ENCODE peak calls at places on chromosomes 2 and 18, in four cellular contexts. E, A, F and J are unnamed samples.

GRCh38 chr2:173457366-173457765 is 102.7 kb downstream of the CDCA7 start:
- DNase-seq in E (peak; percentile 8), A (no peak), F (no peak), J (peak; percentile 28)

GRCh38 chr18:72114801-72115594 is 429.1 kb downstream of the CBLN2 start:
- DNase-seq in E (no peak), A (no peak), F (no peak), J (no peak)

GRCh38 chr2:179559108-179559806 is 294.6 kb upstream of the SESTD1 start:
- DNase-seq in E (no peak), A (no peak), F (no peak), J (no peak)

GRCh38 chr2:10258326-10258725 is 44.4 kb upstream of the HPCAL1 start:
- DNase-seq in E (no peak), A (no peak), F (no peak), J (no peak)

GRCh38 chr18:63788447-63789096 is 13.4 kb downstream of the SERPINB7 start:
- DNase-seq in E (peak; percentile 92), A (no peak), F (no peak), J (no peak)

GRCh38 chr18:48992791-48993555 is 42.2 kb upstream of the SMAD7 start:
- DNase-seq in E (no peak), A (no peak), F (no peak), J (no peak)

GRCh38 chr2:30721241-30721640 is 86.0 kb downstream of the CAPN13 start:
- DNase-seq in E (no peak), A (no peak), F (no peak), J (no peak)

GRCh38 chr2:174051741-174052638 is 86.8 kb upstream of the SP3 start:
- DNase-seq in E (peak; percentile 76), A (peak; percentile 17), F (no peak), J (peak; percentile 57)

GRCh38 chr2:11872948-11873269 is 126.5 kb downstream of the LPIN1 start:
- DNase-seq in E (no peak), A (no peak), F (no peak), J (no peak)

GRCh38 chr18:22983175-22983574 is 50.0 kb downstream of the RBBP8 start:
- DNase-seq in E (peak; percentile 79), A (no peak), F (no peak), J (peak; percentile 7)

GRCh38 chr2:191056218-191056617 is 42.2 kb upstream of the STAT1 start:
- DNase-seq in E (no peak), A (no peak), F (no peak), J (no peak)

GRCh38 chr18:40824291-40824690 is 1130.7 kb upstream of the PIK3C3 start:
- DNase-seq in E (no peak), A (no peak), F (no peak), J (no peak)

GRCh38 chr2:11598228-11598731 is 64.4 kb downstream of the GREB1 start:
- DNase-seq in E (no peak), A (no peak), F (no peak), J (no peak)

GRCh38 chr2:133568172-133568571 is at the start of gene NCKAP5:
- DNase-seq in E (peak; percentile 55), A (no peak), F (no peak), J (no peak)
- H3K4me3 ChIP-seq in E (peak within 1 kb of the TSS; percentile 70), A (no peak within 1 kb of the TSS), F (no peak within 1 kb of the TSS), J (no peak within 1 kb of the TSS)

GRCh38 chr2:231613054-231613654 is 20.5 kb downstream of the TEX44 start:
- DNase-seq in E (peak; percentile 47), A (peak; percentile 35), F (peak; percentile 62), J (no peak)

GRCh38 chr2:231612199-231613053 is 19.8 kb downstream of the TEX44 start:
- DNase-seq in E (peak; percentile 98), A (peak; percentile 89), F (peak; percentile 93), J (peak; percentile 96)

GRCh38 chr2:231613655-231614558 is 21.2 kb downstream of the TEX44 start:
- DNase-seq in E (peak; percentile 90), A (peak; percentile 80), F (peak; percentile 88), J (peak; percentile 99)

GRCh38 chr2:231615058-231615671 is 22.5 kb downstream of the TEX44 start:
- DNase-seq in E (no peak), A (no peak), F (peak; percentile 52), J (peak; percentile 82)

DNA sequence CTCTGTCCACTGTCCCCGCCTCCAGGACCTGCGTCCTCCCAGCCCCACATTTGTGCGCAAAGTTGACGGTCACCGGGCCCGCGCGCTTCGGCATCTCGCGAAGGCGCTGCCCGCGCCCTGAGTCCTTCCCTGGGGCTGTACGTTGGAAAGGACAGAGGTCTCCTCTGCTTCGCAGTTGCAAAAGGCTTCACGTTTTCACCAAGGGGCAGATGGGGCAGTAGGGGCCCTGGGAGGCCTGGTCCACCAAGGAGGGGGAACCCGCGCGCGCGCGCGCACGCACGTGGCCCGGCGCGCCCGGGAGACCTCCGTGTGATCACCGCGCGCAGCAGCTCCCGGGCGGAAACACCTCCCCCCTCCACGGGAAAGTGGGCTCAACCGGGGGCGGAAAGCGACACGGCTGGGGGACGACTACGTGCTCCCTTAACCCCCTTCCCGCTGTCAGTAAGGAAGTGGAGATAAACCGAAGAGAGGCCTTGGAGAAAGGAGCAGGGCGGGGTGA is 21.9 kb downstream of the TEX44 start:
- DNase-seq in E (no peak), A (no peak), F (peak; percentile 80), J (no peak)
- H3K4me3 ChIP-seq in E (peak overlapping the region; percentile 69), A (peak overlapping the region; percentile 40), F (peak overlapping the region; percentile 36), J (peak overlapping the region; percentile 58)

GRCh38 chr2:130373808-130374365 is 18.0 kb downstream of the PTPN18 start:
- DNase-seq in E (no peak), A (no peak), F (no peak), J (no peak)
- H3K4me3 ChIP-seq in E (peak overlapping the region; percentile 91), A (no peak overlapping the region), F (no peak overlapping the region), J (no peak overlapping the region)

DNA sequence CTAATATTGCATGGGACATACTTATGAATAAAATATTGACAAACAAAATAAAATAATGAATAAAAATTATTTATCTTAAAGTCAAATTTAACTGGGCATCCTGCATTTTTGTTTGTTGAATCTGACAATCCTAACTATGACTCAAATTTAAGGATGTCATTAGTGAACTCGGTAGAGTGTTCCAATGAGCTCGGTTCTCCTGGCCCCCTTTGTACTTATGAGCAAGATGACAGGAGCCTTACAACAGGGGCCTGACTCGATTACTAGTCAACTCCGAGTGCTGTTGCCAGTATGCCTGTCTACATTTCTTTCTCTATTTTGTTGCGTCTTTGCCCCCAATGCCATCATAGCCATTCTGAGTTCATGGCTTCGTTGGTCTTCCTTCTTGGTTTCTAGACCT is 40.3 kb downstream of the HRH4 start:
- DNase-seq in E (peak; percentile 64), A (no peak), F (no peak), J (no peak)
- H3K4me3 ChIP-seq in E (no peak overlapping the region), A (no peak overlapping the region), F (no peak overlapping the region), J (no peak overlapping the region)

DNA sequence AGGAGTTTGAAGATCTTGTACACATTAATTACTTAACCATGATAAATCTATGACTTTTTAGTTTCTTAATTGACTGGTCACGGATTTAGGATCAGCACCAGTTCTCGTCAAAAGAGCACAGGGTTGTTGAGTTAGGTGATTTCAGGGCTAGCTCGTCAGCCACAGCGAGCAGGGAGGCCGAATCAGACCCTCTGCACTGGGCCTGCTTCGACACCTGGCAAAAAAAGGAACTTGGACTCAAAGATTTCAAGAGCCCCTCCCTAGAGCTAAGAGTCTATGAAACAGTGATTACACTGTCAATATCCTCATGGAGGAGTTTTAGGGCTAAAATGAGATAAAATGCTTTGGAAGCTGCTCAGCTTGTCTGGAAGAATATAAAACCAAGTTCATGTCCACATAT is 4.6 kb upstream of the SERTAD2 start:
- DNase-seq in E (no peak), A (no peak), F (no peak), J (no peak)
- H3K4me3 ChIP-seq in E (no peak overlapping the region), A (no peak overlapping the region), F (no peak overlapping the region), J (no peak overlapping the region)

GRCh38 chr2:545228-545627 is 132.0 kb downstream of the TMEM18 start:
- DNase-seq in E (no peak), A (no peak), F (no peak), J (peak; percentile 19)
- H3K4me3 ChIP-seq in E (no peak overlapping the region), A (no peak overlapping the region), F (no peak overlapping the region), J (no peak overlapping the region)

DNA sequence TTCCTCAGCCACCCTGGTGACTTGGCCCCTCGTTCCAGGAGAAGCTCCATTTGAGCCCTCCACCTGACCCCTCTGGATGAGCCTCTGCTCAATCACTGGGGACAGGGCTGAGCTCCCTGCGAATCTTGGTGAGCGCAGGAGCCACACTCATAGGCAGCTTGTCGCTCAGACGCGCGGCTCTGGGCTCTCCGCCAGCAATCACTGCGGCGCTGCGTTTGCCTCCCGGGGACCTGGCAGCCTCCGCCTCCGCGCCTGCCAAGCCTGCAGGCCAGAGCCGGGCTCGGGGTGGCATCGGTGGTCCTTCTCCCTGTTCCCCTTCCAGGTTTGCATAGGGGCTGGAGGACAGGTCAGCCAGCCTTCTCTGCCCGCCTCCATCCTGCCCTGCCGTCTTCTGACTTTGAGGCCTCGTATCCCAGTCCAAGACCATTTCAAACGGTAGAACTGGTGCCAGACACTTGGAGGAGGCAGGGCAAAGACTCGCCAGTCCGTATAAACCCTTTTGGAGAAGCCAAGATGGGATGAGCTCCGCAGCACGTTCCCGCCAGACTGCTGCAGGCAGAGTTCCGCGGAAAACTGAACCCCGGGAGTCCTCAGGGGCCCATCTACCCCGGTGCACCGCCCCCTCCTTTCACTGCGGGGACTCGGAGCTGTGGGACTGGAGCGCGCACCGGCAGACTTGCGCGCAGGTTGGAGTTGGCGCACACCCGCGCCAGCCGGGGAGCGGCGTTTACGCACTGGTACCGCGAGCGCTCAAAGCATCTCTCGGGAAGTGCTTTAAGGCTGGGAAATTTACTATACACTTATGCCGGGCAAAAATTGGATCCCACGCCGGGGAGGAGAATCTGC is 1.0 kb upstream of the TACR1 start:
- DNase-seq in E (peak; percentile 65), A (peak; percentile 73), F (peak; percentile 52), J (peak; percentile 65)
- H3K4me3 ChIP-seq in E (peak overlapping the region; percentile 73), A (peak overlapping the region; percentile 22), F (peak overlapping the region; percentile 10), J (peak overlapping the region; percentile 45)

GRCh38 chr2:42794271-42795046 is 2.1 kb upstream of the HAAO start:
- DNase-seq in E (no peak), A (peak; percentile 62), F (no peak), J (peak; percentile 84)
- H3K4me3 ChIP-seq in E (no peak overlapping the region), A (peak overlapping the region; percentile 88), F (no peak overlapping the region), J (no peak overlapping the region)